ENCODE peak calls at places on chromosomes 6 and 20, in four cellular contexts. Z, L, T and Y are unnamed samples.

GRCh38 chr20:603116-603640 is 6.9 kb downstream of the TCF15 start:
- DNase-seq in T (no peak), Z (peak; percentile 28), L (no peak), Y (no peak)

GRCh38 chr6:48098923-48099322 is 12.1 kb downstream of the PTCHD4 start:
- DNase-seq in T (no peak), Z (no peak), L (no peak), Y (no peak)

GRCh38 chr6:123803862-123804681 is at the start of gene NKAIN2:
- DNase-seq in Z (peak; percentile 76), T (no peak), L (peak; percentile 82), Y (peak; percentile 14)

GRCh38 chr6:41406821-41407787 is 71.7 kb downstream of the NCR2 start:
- DNase-seq in L (peak; percentile 74), Z (no peak), T (no peak), Y (no peak)

GRCh38 chr20:34268851-34269668 is 27.8 kb downstream of the ASIP start:
- DNase-seq in L (peak; percentile 53), Z (peak; percentile 57), T (no peak), Y (no peak)

GRCh38 chr6:84902354-84902928 is 138.0 kb upstream of the TBX18 start:
- DNase-seq in Z (no peak), L (no peak), T (no peak), Y (no peak)

GRCh38 chr6:25418463-25419052 is 139.4 kb downstream of the CARMIL1 start:
- DNase-seq in T (no peak), L (no peak), Z (no peak), Y (no peak)

GRCh38 chr20:688809-689208 is 13.2 kb upstream of the SCRT2 start:
- DNase-seq in L (peak; percentile 95), T (no peak), Z (no peak), Y (no peak)

GRCh38 chr6:110522427-110522826 is 46.0 kb upstream of the SLC22A16 start:
- DNase-seq in L (no peak), T (no peak), Z (no peak), Y (no peak)

GRCh38 chr6:35497571-35498406 is 910 bp upstream of the TEAD3 start:
- DNase-seq in T (no peak), Z (peak; percentile 54), L (peak; percentile 67), Y (peak; percentile 58)

GRCh38 chr6:46491789-46492547 is 719 bp upstream of the RCAN2 start:
- DNase-seq in Z (peak; percentile 69), L (peak; percentile 80), T (no peak), Y (peak; percentile 49)

GRCh38 chr6:143027058-143027457 is 33.6 kb upstream of the AIG1 start:
- DNase-seq in Z (peak; percentile 34), T (no peak), L (peak; percentile 63), Y (no peak)

GRCh38 chr20:57611605-57612311 is 8.5 kb downstream of the ZBP1 start:
- DNase-seq in T (no peak), Z (peak; percentile 43), L (no peak), Y (peak; percentile 5)

GRCh38 chr20:43409041-43409913 is 48.4 kb upstream of the SRSF6 start:
- DNase-seq in T (no peak), L (peak; percentile 68), Z (peak; percentile 50), Y (no peak)
- TF ChIP-seq CTCF in T (peak; percentile 68), L (peak; percentile 84), Z (peak; percentile 32), Y (peak; percentile 70)

GRCh38 chr20:32793059-32793458 is 26.7 kb upstream of the MAPRE1 start:
- DNase-seq in Z (no peak), T (no peak), L (no peak), Y (no peak)
- TF ChIP-seq CTCF in Z (no peak), T (no peak), L (no peak), Y (no peak)

GRCh38 chr6:107441706-107442105 is 17.7 kb downstream of the PDSS2 start:
- DNase-seq in T (no peak), L (no peak), Z (no peak), Y (no peak)

GRCh38 chr6:107443904-107444267 is 15.5 kb downstream of the PDSS2 start:
- DNase-seq in T (no peak), Z (no peak), L (no peak), Y (no peak)

GRCh38 chr6:107443066-107443903 is 16.1 kb downstream of the PDSS2 start:
- DNase-seq in L (no peak), Z (no peak), T (no peak), Y (no peak)

GRCh38 chr6:107440935-107441334 is 18.4 kb downstream of the PDSS2 start:
- DNase-seq in L (no peak), T (no peak), Z (no peak), Y (no peak)

DNA sequence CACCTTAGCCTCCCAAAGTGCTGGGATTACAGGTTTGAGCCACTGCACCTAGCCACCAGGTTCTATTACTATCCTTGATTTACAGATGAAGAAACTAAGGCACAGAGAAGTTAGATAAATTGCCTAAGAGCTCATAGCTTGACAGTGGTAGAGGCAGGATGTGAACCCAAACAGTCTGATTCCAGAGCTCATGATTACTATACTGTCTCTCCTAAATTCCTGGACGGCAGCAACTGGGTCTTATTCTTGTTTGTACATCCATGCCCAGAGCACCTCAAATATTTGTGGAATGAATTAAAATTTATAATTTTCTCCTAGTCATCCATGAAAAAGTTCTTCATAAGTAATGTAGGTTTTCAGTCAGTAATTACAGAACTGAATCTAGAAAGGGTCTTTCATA is 15.1 kb downstream of the PDSS2 start:
- DNase-seq in T (peak; percentile 29), L (no peak), Z (no peak), Y (no peak)
- TF ChIP-seq CTCF in T (no peak), L (no peak), Z (no peak), Y (no peak)

GRCh38 chr6:118650500-118651281 is 700 bp downstream of the CEP85L start:
- DNase-seq in Z (peak; percentile 66), L (peak; percentile 69), T (no peak), Y (peak; percentile 46)
- TF ChIP-seq CTCF in Z (no peak), L (peak; percentile 14), T (peak; percentile 24), Y (no peak)

GRCh38 chr6:13508711-13509705 is 21.6 kb upstream of the GFOD1 start:
- DNase-seq in T (no peak), Z (no peak), L (no peak), Y (no peak)
- TF ChIP-seq CTCF in T (no peak), Z (no peak), L (no peak), Y (no peak)

DNA sequence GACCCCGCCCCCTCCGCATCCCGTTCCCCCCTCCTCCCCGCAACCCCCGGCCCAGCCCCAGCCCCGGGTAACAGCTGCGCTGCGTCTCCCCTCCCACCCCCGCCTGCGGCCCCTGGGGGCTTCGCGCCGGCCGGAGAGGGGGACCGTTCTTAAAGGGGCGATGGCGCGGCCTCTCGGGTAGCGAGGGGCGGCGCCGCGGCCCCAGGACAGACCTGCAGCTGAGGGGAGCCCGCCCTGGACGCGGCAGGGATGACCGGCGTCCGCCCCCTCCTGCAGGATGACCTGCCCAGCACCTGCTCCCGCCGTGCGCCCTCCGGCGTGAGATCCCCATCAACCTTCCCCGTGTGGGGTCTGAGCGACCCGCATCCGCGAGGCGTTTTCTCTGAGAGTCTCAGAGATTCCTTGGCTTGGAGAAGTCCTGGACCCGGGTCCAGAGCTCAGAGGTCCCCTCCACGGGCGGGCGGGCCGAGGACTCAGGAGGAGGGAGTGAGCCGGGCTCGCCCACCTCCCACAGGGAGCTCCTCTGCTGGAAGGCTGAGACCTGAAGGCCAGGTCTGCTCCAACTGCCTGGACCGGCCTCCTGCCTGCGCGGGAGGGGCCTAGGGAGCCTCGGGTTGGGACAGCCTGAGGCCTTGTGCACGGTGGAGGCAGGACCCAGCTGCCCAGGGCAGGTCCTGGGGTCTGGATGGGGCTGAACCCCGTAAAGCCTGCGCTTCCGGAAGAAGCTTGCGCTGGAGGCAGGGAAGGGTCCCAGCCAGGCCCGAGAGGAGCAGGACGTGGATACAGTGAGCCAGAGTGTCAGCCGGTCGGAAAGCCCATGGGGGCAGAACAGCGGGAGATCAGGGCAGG is 497 bp upstream of the NKAIN4 start:
- DNase-seq in L (peak; percentile 79), T (no peak), Z (no peak), Y (no peak)
- TF ChIP-seq CTCF in L (peak; percentile 47), T (no peak), Z (no peak), Y (no peak)

DNA sequence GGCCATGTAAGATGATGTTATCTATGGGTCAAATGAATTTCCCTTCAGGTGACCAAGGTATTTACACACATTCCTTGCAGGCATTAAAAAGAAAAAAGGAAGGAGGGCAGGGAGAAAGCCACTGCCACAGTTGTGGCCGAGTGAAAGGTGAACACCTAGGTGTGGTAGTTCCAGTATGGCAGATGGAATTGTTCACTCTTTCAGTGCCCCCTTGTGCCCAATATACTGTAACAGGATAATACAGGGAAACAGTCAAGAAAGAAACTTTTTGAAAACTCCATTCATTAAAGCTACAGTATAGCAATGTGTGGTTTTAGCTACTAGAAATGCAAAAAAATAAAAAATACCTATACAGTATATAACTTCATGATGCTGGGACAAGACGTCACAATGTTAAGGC is 52.1 kb downstream of the BMP2 start:
- DNase-seq in L (no peak), T (no peak), Z (no peak), Y (no peak)
- TF ChIP-seq CTCF in L (peak; percentile 25), T (no peak), Z (no peak), Y (no peak)

DNA sequence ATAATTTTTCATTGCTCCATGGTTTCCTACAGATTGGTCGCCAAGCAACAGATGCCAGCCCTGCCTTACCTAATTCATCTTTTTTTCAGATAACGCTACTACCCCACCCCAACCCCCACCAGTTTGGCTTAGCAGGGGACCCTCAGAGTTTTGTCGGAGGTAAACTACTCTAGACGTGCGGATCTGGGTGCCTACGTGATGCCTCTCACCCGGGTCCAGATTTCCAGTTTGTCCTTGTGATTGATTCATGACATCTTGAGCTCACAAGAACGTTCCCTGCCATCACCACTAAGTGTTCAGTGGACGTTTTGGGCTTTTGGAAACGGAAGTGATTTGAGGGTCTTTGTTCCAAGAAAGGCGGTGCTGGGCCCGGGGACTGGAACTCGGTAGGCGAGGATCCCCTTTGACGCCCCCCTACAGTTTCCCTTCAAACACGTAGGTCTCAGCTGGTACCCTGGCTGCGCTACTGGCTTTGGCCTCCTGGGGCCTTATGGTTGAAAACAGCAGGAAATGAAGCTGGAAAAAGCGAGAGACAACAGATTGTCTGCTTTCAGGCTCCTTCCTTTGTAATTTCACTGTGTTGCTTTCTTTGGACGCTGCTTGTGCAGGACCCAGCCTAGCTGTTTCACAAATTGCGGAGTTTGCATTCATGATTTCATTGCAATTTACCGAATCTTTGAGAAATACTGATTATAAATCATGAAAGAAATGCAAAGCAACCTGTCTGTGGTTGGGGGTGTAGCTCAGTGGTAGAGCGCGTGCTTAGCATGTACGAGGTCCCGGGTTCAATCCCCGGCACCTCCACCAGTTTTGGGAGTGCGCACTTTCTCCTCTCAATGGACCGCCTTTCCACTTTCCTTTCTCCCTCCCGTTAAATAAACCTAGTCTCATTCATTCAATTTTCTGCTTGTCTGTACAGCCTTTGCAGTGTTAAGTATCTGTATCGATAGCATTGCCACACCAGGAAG is 81.0 kb downstream of the GPX5 start:
- DNase-seq in Z (peak; percentile 57), T (no peak), L (peak; percentile 86), Y (peak; percentile 51)
- TF ChIP-seq CTCF in Z (no peak), T (peak; percentile 40), L (peak; percentile 49), Y (no peak)

GRCh38 chr6:31900917-31901414 is 920 bp downstream of the ZBTB12 start:
- DNase-seq in Z (peak; percentile 29), L (peak; percentile 29), T (no peak), Y (no peak)
- TF ChIP-seq CTCF in Z (no peak), L (no peak), T (no peak), Y (no peak)